ENCODE peak calls at places on chromosomes 2 and 18, in six cellular contexts. One of them, this sample, is unnamed.

GRCh38 chr2:219664958-219665357 is 37.5 kb downstream of the SLC4A3 start:
- DNase-seq in CD8-positive, alpha-beta memory T cell: no peak
- DNase-seq in heart left ventricle: peak; percentile 90
- DNase-seq in lower leg skin: peak; percentile 75
- DNase-seq in fibroblast of lung: peak; percentile 41
- DNase-seq in H7: no peak
- DNase-seq in this sample: peak; percentile 73

GRCh38 chr2:106572541-106573148 is 85.5 kb downstream of the CD8B2 start:
- DNase-seq in CD8-positive, alpha-beta memory T cell: no peak
- DNase-seq in heart left ventricle: no peak
- DNase-seq in lower leg skin: no peak
- DNase-seq in fibroblast of lung: no peak
- DNase-seq in H7: peak; percentile 50
- DNase-seq in this sample: no peak

GRCh38 chr2:29115797-29116781 is 874 bp downstream of the CLIP4 start:
- DNase-seq in CD8-positive, alpha-beta memory T cell: peak; percentile 73
- DNase-seq in heart left ventricle: peak; percentile 54
- DNase-seq in lower leg skin: peak; percentile 95
- DNase-seq in fibroblast of lung: peak; percentile 79
- DNase-seq in H7: peak; percentile 65
- DNase-seq in this sample: peak; percentile 84

GRCh38 chr2:227761734-227762476 is 16.2 kb downstream of the SCYGR8 start:
- DNase-seq in CD8-positive, alpha-beta memory T cell: no peak
- DNase-seq in heart left ventricle: no peak
- DNase-seq in lower leg skin: no peak
- DNase-seq in fibroblast of lung: peak; percentile 39
- DNase-seq in H7: no peak
- DNase-seq in this sample: no peak

GRCh38 chr2:207847807-207848544 is 78.3 kb upstream of the FZD5 start:
- DNase-seq in CD8-positive, alpha-beta memory T cell: no peak
- DNase-seq in heart left ventricle: peak; percentile 41
- DNase-seq in lower leg skin: peak; percentile 46
- DNase-seq in fibroblast of lung: peak; percentile 97
- DNase-seq in H7: no peak
- DNase-seq in this sample: no peak

GRCh38 chr18:66553824-66554223 is 50.1 kb downstream of the CDH19 start:
- DNase-seq in CD8-positive, alpha-beta memory T cell: no peak
- DNase-seq in heart left ventricle: no peak
- DNase-seq in lower leg skin: no peak
- DNase-seq in fibroblast of lung: peak; percentile 77
- DNase-seq in H7: no peak
- DNase-seq in this sample: no peak

GRCh38 chr2:24454258-24454657 is 36.8 kb upstream of the NCOA1 start:
- DNase-seq in CD8-positive, alpha-beta memory T cell: no peak
- DNase-seq in heart left ventricle: no peak
- DNase-seq in lower leg skin: no peak
- DNase-seq in fibroblast of lung: peak; percentile 59
- DNase-seq in H7: no peak
- DNase-seq in this sample: no peak

GRCh38 chr2:124959582-124959981 is 934.5 kb downstream of the CNTNAP5 start:
- DNase-seq in CD8-positive, alpha-beta memory T cell: no peak
- DNase-seq in heart left ventricle: no peak
- DNase-seq in lower leg skin: no peak
- DNase-seq in fibroblast of lung: no peak
- DNase-seq in H7: no peak
- DNase-seq in this sample: no peak

GRCh38 chr2:172178035-172178434 is 75.3 kb upstream of the DLX2 start:
- DNase-seq in CD8-positive, alpha-beta memory T cell: no peak
- DNase-seq in heart left ventricle: no peak
- DNase-seq in lower leg skin: no peak
- DNase-seq in fibroblast of lung: peak; percentile 85
- DNase-seq in H7: no peak
- DNase-seq in this sample: no peak

GRCh38 chr18:64037812-64038414 is 68.0 kb downstream of the SERPINB8 start:
- DNase-seq in CD8-positive, alpha-beta memory T cell: peak; percentile 10
- DNase-seq in heart left ventricle: no peak
- DNase-seq in lower leg skin: no peak
- DNase-seq in fibroblast of lung: peak; percentile 12
- DNase-seq in H7: peak; percentile 71
- DNase-seq in this sample: no peak

GRCh38 chr2:142881619-142882018 is 4.2 kb downstream of the KYNU start:
- DNase-seq in CD8-positive, alpha-beta memory T cell: no peak
- DNase-seq in heart left ventricle: no peak
- DNase-seq in lower leg skin: no peak
- DNase-seq in fibroblast of lung: no peak
- DNase-seq in H7: no peak
- DNase-seq in this sample: no peak
- H3K4me3 ChIP-seq in CD8-positive, alpha-beta memory T cell: no peak overlapping the region
- H3K4me3 ChIP-seq in heart left ventricle: no peak overlapping the region
- H3K4me3 ChIP-seq in lower leg skin: no peak overlapping the region
- H3K4me3 ChIP-seq in fibroblast of lung: no peak overlapping the region
- H3K4me3 ChIP-seq in H7: no peak overlapping the region
- H3K4me3 ChIP-seq in this sample: no peak overlapping the region

DNA sequence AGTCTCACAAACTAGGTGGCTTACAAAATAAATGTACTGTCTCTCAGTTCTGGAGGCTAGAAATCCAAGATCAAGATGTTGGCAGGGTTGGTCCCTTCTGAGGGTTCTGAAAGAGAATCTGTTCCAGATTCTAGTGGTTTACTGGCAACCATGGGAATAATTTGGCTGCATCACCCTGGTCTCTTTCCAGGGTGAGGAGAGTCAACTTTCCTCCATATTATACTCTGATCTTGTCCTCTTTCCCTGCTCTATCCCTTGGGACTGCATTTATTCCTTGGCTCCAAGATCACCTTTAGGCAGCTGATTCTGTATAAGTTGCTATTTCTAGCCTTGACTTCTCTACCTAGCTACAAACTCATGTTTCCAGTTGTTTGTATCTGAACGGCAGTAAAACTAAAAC is 35.2 kb downstream of the SLC40A1 start:
- DNase-seq in CD8-positive, alpha-beta memory T cell: no peak
- DNase-seq in heart left ventricle: no peak
- DNase-seq in lower leg skin: no peak
- DNase-seq in fibroblast of lung: no peak
- DNase-seq in H7: no peak
- DNase-seq in this sample: no peak
- H3K4me3 ChIP-seq in CD8-positive, alpha-beta memory T cell: no peak overlapping the region
- H3K4me3 ChIP-seq in heart left ventricle: no peak overlapping the region
- H3K4me3 ChIP-seq in lower leg skin: no peak overlapping the region
- H3K4me3 ChIP-seq in fibroblast of lung: no peak overlapping the region
- H3K4me3 ChIP-seq in H7: no peak overlapping the region
- H3K4me3 ChIP-seq in this sample: no peak overlapping the region

DNA sequence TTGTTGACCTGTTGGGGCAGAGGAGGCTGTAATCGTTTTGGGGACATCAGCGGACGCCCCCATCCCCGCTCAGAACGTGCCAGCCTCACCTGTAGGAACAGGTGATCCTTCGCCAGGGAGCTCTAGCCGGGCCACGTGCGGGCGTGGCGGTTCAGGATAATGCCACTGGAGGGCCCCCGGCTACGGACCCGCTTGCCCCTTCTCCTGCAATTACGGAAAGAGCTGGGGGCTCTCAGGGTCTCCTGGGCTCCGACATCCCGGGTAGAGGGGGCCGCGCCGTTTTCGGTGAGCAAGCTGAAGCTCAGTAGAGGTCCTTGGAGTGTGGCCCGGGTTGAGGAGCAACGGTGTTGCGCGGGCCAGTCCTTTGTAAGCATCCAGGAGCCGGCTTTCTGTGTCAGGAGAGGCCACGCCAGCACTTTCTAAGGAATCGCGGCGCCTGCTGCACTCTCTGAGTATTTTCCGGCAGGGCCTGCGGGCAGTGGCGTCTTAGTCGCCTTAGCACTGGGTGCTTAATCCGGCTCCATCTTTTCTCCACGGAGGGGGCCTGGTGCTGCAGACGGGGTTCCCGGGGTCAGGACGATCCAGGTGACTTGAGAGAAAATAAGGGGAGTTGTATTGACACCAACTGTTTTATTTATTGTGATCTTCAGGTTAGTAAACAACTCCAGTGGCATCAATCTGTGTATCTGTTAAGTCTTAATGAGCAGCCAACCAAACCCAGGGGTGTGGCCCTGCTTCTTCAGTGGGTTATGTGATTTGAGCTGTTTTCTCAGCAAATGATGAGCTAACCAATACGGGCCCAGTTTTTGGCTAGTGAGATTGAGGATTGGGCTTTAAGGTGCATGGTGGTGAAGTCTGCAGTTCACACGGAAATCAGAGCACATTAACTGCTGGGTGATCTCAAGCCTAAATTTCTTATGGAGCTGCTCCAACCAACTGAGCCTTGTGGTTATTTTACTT is 1.9 kb downstream of the MTCL1 start:
- DNase-seq in CD8-positive, alpha-beta memory T cell: peak; percentile 14
- DNase-seq in heart left ventricle: peak; percentile 33
- DNase-seq in lower leg skin: peak; percentile 91
- DNase-seq in fibroblast of lung: peak; percentile 87
- DNase-seq in H7: peak; percentile 86
- DNase-seq in this sample: no peak
- H3K4me3 ChIP-seq in CD8-positive, alpha-beta memory T cell: peak overlapping the region; percentile 37
- H3K4me3 ChIP-seq in heart left ventricle: no peak overlapping the region
- H3K4me3 ChIP-seq in lower leg skin: peak overlapping the region; percentile 33
- H3K4me3 ChIP-seq in fibroblast of lung: peak overlapping the region; percentile 86
- H3K4me3 ChIP-seq in H7: peak overlapping the region; percentile 60
- H3K4me3 ChIP-seq in this sample: peak overlapping the region; percentile 70

GRCh38 chr2:27984153-27984552 is 93.6 kb downstream of the BABAM2 start:
- DNase-seq in CD8-positive, alpha-beta memory T cell: no peak
- DNase-seq in heart left ventricle: no peak
- DNase-seq in lower leg skin: no peak
- DNase-seq in fibroblast of lung: no peak
- DNase-seq in H7: no peak
- DNase-seq in this sample: no peak

GRCh38 chr2:27989149-27989548 is 98.6 kb downstream of the BABAM2 start:
- DNase-seq in CD8-positive, alpha-beta memory T cell: no peak
- DNase-seq in heart left ventricle: no peak
- DNase-seq in lower leg skin: no peak
- DNase-seq in fibroblast of lung: peak; percentile 65
- DNase-seq in H7: no peak
- DNase-seq in this sample: no peak

GRCh38 chr2:27992787-27993747 is 102.5 kb downstream of the BABAM2 start:
- DNase-seq in CD8-positive, alpha-beta memory T cell: no peak
- DNase-seq in heart left ventricle: no peak
- DNase-seq in lower leg skin: no peak
- DNase-seq in fibroblast of lung: peak; percentile 86
- DNase-seq in H7: no peak
- DNase-seq in this sample: no peak

GRCh38 chr2:27990030-27990590 is 99.6 kb downstream of the BABAM2 start:
- DNase-seq in CD8-positive, alpha-beta memory T cell: no peak
- DNase-seq in heart left ventricle: no peak
- DNase-seq in lower leg skin: no peak
- DNase-seq in fibroblast of lung: peak; percentile 86
- DNase-seq in H7: no peak
- DNase-seq in this sample: no peak

DNA sequence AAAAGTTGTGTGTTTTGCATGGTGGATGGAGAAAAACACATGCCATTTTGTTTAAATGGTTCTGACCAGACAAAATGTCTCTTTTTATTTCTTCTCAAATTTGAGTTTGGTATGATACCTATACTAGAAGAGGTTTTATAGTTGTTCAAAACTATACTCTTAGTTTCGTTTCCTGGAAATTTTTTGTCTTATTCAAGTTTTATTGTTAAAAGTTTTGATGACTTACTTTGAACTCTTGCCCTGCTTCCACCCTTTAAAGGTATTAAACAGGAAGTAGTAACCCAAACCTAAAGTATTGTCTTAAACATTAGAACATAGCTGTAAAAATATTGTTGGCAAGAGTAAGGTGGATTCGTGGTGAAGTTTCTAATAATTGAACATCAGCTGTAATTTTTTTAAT is 98.2 kb downstream of the BABAM2 start:
- DNase-seq in CD8-positive, alpha-beta memory T cell: peak; percentile 3
- DNase-seq in heart left ventricle: no peak
- DNase-seq in lower leg skin: no peak
- DNase-seq in fibroblast of lung: no peak
- DNase-seq in H7: no peak
- DNase-seq in this sample: no peak
- H3K4me3 ChIP-seq in CD8-positive, alpha-beta memory T cell: no peak overlapping the region
- H3K4me3 ChIP-seq in heart left ventricle: no peak overlapping the region
- H3K4me3 ChIP-seq in lower leg skin: no peak overlapping the region
- H3K4me3 ChIP-seq in fibroblast of lung: peak overlapping the region; percentile 39
- H3K4me3 ChIP-seq in H7: no peak overlapping the region
- H3K4me3 ChIP-seq in this sample: no peak overlapping the region

GRCh38 chr2:239351687-239352086 is 49.1 kb downstream of the HDAC4 start:
- DNase-seq in CD8-positive, alpha-beta memory T cell: no peak
- DNase-seq in heart left ventricle: no peak
- DNase-seq in lower leg skin: peak; percentile 66
- DNase-seq in fibroblast of lung: no peak
- DNase-seq in H7: no peak
- DNase-seq in this sample: no peak

GRCh38 chr2:239345251-239345650 is 55.6 kb downstream of the HDAC4 start:
- DNase-seq in CD8-positive, alpha-beta memory T cell: no peak
- DNase-seq in heart left ventricle: no peak
- DNase-seq in lower leg skin: no peak
- DNase-seq in fibroblast of lung: no peak
- DNase-seq in H7: no peak
- DNase-seq in this sample: no peak

GRCh38 chr2:239346676-239347075 is 54.1 kb downstream of the HDAC4 start:
- DNase-seq in CD8-positive, alpha-beta memory T cell: no peak
- DNase-seq in heart left ventricle: no peak
- DNase-seq in lower leg skin: no peak
- DNase-seq in fibroblast of lung: no peak
- DNase-seq in H7: no peak
- DNase-seq in this sample: no peak

GRCh38 chr2:239349448-239350135 is 51.2 kb downstream of the HDAC4 start:
- DNase-seq in CD8-positive, alpha-beta memory T cell: no peak
- DNase-seq in heart left ventricle: no peak
- DNase-seq in lower leg skin: peak; percentile 84
- DNase-seq in fibroblast of lung: no peak
- DNase-seq in H7: peak; percentile 62
- DNase-seq in this sample: no peak

GRCh38 chr2:239348563-239349447 is 52.0 kb downstream of the HDAC4 start:
- DNase-seq in CD8-positive, alpha-beta memory T cell: no peak
- DNase-seq in heart left ventricle: no peak
- DNase-seq in lower leg skin: peak; percentile 80
- DNase-seq in fibroblast of lung: no peak
- DNase-seq in H7: peak; percentile 42
- DNase-seq in this sample: no peak
- H3K4me3 ChIP-seq in CD8-positive, alpha-beta memory T cell: no peak overlapping the region
- H3K4me3 ChIP-seq in heart left ventricle: no peak overlapping the region
- H3K4me3 ChIP-seq in lower leg skin: no peak overlapping the region
- H3K4me3 ChIP-seq in fibroblast of lung: no peak overlapping the region
- H3K4me3 ChIP-seq in H7: no peak overlapping the region
- H3K4me3 ChIP-seq in this sample: no peak overlapping the region